ENCODE peak calls at places on chromosomes 6 and 20, in four cellular contexts. F is thyroid gland, G is BE2C, O is psoas muscle. E is an unnamed sample.

GRCh38 chr6:39193201-39193791 is 36.0 kb downstream of the KCNK5 start:
- DNase-seq in F (no peak), O (no peak), G (no peak), E (no peak)

GRCh38 chr20:1225263-1225728 is 548 bp upstream of the RAD21L1 start:
- DNase-seq in G (no peak), O (no peak), F (no peak), E (no peak)

GRCh38 chr6:143397229-143398222 is 53.0 kb downstream of the ADAT2 start:
- DNase-seq in F (peak; percentile 29), G (no peak), O (peak; percentile 59), E (peak; percentile 84)

GRCh38 chr6:70210462-70210861 is 92.4 kb downstream of the COL9A1 start:
- DNase-seq in G (no peak), O (no peak), F (no peak), E (no peak)

GRCh38 chr20:41717464-41717863 is 99.3 kb upstream of the CHD6 start:
- DNase-seq in G (peak; percentile 28), F (peak; percentile 88), O (no peak), E (no peak)

GRCh38 chr6:2952557-2953095 is 18.7 kb downstream of the SERPINB6 start:
- DNase-seq in G (peak; percentile 85), F (peak; percentile 79), O (peak; percentile 80), E (peak; percentile 74)

GRCh38 chr6:101195581-101195980 is 197.9 kb upstream of the GRIK2 start:
- DNase-seq in G (no peak), O (no peak), F (no peak), E (no peak)

GRCh38 chr6:151107897-151108427 is 131.8 kb upstream of the AKAP12 start:
- DNase-seq in F (no peak), G (no peak), O (no peak), E (no peak)

GRCh38 chr6:154306696-154307095 is 49.9 kb downstream of the IPCEF1 start:
- DNase-seq in F (no peak), O (no peak), G (no peak), E (no peak)

GRCh38 chr6:55802259-55802658 is 73.1 kb downstream of the BMP5 start:
- DNase-seq in G (no peak), O (no peak), F (no peak), E (no peak)

GRCh38 chr20:40442181-40442963 is 246.7 kb downstream of the MAFB start:
- DNase-seq in G (no peak), O (no peak), F (peak; percentile 25), E (no peak)

GRCh38 chr6:85044336-85044735 is 279.9 kb upstream of the TBX18 start:
- DNase-seq in G (no peak), O (no peak), F (no peak), E (no peak)

GRCh38 chr20:24160563-24161355 is 172.2 kb upstream of the GGTLC1 start:
- DNase-seq in O (peak; percentile 28), F (peak; percentile 73), G (peak; percentile 57), E (peak; percentile 59)

GRCh38 chr6:165833355-165833754 is 170.3 kb upstream of the PDE10A start:
- DNase-seq in G (no peak), O (no peak), F (no peak), E (no peak)

GRCh38 chr6:56915832-56916231 is 39.1 kb upstream of the BEND6 start:
- DNase-seq in F (no peak), O (no peak), G (no peak), E (no peak)

GRCh38 chr6:15148356-15149058 is 97.4 kb upstream of the JARID2 start:
- DNase-seq in O (no peak), F (no peak), G (no peak), E (no peak)

GRCh38 chr6:53199765-53200164 is 51.1 kb upstream of the GCM1 start:
- DNase-seq in G (no peak), O (no peak), F (no peak), E (no peak)

GRCh38 chr6:63478751-63479150 is 93.5 kb upstream of the LOC128125822 start:
- DNase-seq in G (no peak), F (no peak), O (no peak), E (no peak)

GRCh38 chr6:11625302-11625701 is 87.8 kb downstream of the TMEM170B start:
- DNase-seq in G (no peak), O (no peak), F (no peak), E (no peak)

GRCh38 chr6:137816133-137816579 is 50.9 kb upstream of the TNFAIP3 start:
- DNase-seq in F (no peak), O (no peak), G (no peak), E (no peak)

GRCh38 chr6:11769816-11770545 is 8.6 kb downstream of the ADTRP start:
- DNase-seq in O (no peak), G (no peak), F (no peak), E (no peak)

GRCh38 chr6:90787411-90787810 is 200.5 kb upstream of the MAP3K7 start:
- DNase-seq in F (no peak), G (no peak), O (no peak), E (no peak)

GRCh38 chr6:137216106-137216505 is 3.1 kb downstream of the IFNGR1 start:
- DNase-seq in O (no peak), G (no peak), F (no peak), E (no peak)

GRCh38 chr6:6007311-6008113 is 787 bp upstream of the NRN1 start:
- DNase-seq in O (no peak), G (peak; percentile 34), F (no peak), E (no peak)

GRCh38 chr6:39263299-39264037 is 34.2 kb upstream of the KCNK5 start:
- DNase-seq in O (no peak), F (no peak), G (no peak), E (no peak)

GRCh38 chr20:23112595-23112994 is 26.5 kb upstream of the CD93 start:
- DNase-seq in F (no peak), O (no peak), G (no peak), E (no peak)

GRCh38 chr6:115545410-115545986 is 515.2 kb downstream of the FRK start:
- DNase-seq in F (peak; percentile 23), O (no peak), G (peak; percentile 43), E (no peak)

DNA sequence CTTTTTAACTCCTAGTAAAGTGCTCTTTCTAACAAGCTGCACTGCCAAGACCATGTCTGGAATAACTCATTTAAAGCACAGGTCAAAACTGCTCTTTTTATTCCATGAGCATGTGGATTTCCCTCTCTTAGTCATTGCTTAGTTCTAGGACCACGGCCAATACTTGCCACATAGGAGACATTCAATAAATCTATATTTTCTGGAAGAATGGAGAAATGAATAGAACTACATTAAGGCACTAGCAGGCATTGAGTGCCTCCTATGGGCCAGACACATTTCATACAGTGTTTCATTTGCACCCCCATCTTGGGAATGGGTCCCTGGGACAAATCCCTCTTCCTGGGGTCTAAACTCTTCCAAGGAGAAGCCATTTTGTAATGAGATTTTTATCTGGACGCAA is 552.8 kb upstream of the CITED2 start:
- DNase-seq in F (no peak), O (no peak), G (no peak), E (no peak)
- TF ChIP-seq CTCF in F (no peak), O (no peak), G (peak; percentile 37), E (peak; percentile 22)

DNA sequence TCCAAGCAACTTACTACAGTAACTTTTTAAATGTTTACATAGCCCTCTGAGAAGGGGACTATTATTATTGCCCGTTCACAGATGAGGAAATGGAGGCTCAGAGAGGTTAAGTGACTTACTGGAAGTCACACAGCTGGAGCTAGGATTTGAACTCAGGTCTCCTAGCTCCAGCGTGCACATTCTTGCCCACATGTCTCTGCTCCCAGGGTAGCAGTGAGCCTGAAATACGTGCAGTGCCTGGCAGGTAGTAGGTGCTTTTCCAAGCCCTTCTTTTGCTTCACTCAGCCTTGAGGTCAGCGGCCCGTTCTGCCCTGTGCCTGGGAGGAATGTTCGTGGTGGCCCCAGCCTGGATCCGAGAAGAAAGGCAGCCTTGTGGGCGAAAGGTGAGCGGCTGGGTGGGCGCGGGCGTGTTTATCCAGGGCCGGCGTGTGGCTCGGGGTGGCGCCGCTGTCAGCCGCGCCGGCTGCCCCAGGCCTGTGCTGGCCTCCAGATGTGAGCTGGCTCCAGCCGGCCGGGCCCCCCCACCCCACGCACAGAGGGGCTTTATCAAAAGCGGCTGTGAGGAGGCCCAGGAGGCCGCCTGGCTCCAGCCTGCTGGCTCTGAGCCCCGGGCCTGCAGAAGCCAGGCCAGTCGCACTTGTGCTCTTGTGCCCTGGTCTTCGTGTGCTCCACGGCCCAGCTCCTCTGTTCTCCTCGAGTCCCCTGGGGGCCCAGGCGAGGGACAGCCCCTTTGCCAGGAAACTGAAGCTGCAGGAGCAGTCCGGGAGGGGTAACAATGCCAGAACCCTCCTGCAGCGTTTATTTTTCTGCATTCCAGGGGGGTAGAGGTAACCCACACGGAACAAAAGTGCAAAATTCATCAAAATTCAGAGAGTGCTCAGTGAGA is 58.1 kb downstream of the UBE2V1 start:
- DNase-seq in O (peak; percentile 30), G (peak; percentile 97), F (peak; percentile 98), E (no peak)
- H3K4me1 ChIP-seq in O (no peaks in the 10 kb centered on the region), G (peaks cover 13% of the 10 kb centered on the region), F (peaks cover 52% of the 10 kb centered on the region), E (no peaks in the 10 kb centered on the region)

GRCh38 chr6:37174196-37174514 is 4.2 kb downstream of the PIM1 start:
- DNase-seq in F (no peak), O (no peak), G (no peak), E (no peak)
- H3K36me3 ChIP-seq in F (peaks cover 25% of the 10 kb centered on the region), O (peaks cover 8% of the 10 kb centered on the region), G (peaks cover 16% of the 10 kb centered on the region), E (peaks cover 29% of the 10 kb centered on the region)

GRCh38 chr20:50169329-50169823 is 15.9 kb upstream of the PEDS1 start:
- DNase-seq in O (peak; percentile 77), F (peak; percentile 84), G (peak; percentile 74), E (peak; percentile 66)
- TF ChIP-seq CTCF in O (peak; percentile 90), F (peak; percentile 93), G (peak; percentile 98), E (peak; percentile 85)

GRCh38 chr6:148983986-148984385 is 237.2 kb downstream of the UST start:
- DNase-seq in O (no peak), G (no peak), F (no peak), E (no peak)

GRCh38 chr6:148983366-148983765 is 236.5 kb downstream of the UST start:
- DNase-seq in G (no peak), F (no peak), O (no peak), E (no peak)

GRCh38 chr6:148979006-148979901 is 232.4 kb downstream of the UST start:
- DNase-seq in F (no peak), O (no peak), G (no peak), E (no peak)

GRCh38 chr6:148981515-148981914 is 234.7 kb downstream of the UST start:
- DNase-seq in G (no peak), F (no peak), O (no peak), E (no peak)

GRCh38 chr6:148980234-148980633 is 233.4 kb downstream of the UST start:
- DNase-seq in G (no peak), O (no peak), F (no peak), E (no peak)
- H3K4me1 ChIP-seq in G (no peaks in the 10 kb centered on the region), O (no peaks in the 10 kb centered on the region), F (no peaks in the 10 kb centered on the region), E (no peaks in the 10 kb centered on the region)

DNA sequence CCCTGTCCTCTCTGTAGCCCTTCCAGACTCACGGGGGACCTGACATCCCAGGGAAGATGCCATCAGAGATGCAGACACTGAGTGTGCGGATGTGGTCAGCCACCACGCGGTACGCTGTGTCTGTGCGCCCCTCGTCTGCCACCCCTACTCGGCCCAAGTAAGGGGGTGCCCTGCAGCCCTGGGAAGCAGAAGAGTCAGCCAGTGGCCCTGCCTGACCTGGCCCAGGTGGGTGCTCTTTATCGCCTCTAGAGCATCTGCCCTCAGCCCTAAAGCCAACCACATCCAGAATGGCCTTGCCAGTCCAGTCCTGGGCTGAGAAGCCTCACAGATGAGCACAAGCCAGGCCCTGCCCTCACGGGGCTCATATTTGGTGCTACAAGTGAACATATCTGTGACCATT is 5.9 kb downstream of the AARS2 start:
- DNase-seq in O (no peak), F (no peak), G (no peak), E (no peak)
- H3K36me3 ChIP-seq in O (peaks cover 4% of the 10 kb centered on the region), F (peaks cover 61% of the 10 kb centered on the region), G (peaks cover 93% of the 10 kb centered on the region), E (peaks cover 45% of the 10 kb centered on the region)